ENCODE peak calls at places on chromosome 21, in seven cellular contexts. D, L, U, N, G, P and S are unnamed samples.

GRCh38 chr21:25283720-25284119 is 323.6 kb downstream of the MRPL39 start:
- DNase-seq in L (no peak), G (peak; percentile 49), N (no peak), U (no peak), P (peak; percentile 8), D (peak; percentile 1), S (peak; percentile 48)

GRCh38 chr21:33030633-33031032 is 4.9 kb downstream of the OLIG2 start:
- DNase-seq in G (no peak), L (no peak), U (no peak), N (no peak), D (no peak), P (no peak), S (no peak)

GRCh38 chr21:29403922-29404538 is 105.3 kb downstream of the BACH1 start:
- DNase-seq in U (no peak), L (no peak), P (no peak), N (no peak), G (no peak), D (no peak), S (peak; percentile 2)

GRCh38 chr21:27220416-27220815 is 253.5 kb upstream of the ADAMTS5 start:
- DNase-seq in N (no peak), P (no peak), G (no peak), D (no peak), U (no peak), L (peak; percentile 51), S (no peak)

GRCh38 chr21:26124896-26125295 is 45.7 kb downstream of the APP start:
- DNase-seq in L (no peak), N (no peak), G (no peak), U (no peak), P (no peak), D (no peak), S (no peak)

GRCh38 chr21:19731251-19731650 is 1267.0 kb upstream of the NCAM2 start:
- DNase-seq in D (no peak), U (no peak), L (no peak), N (no peak), G (no peak), P (no peak), S (no peak)

GRCh38 chr21:34367320-34367935 is 3.6 kb downstream of the KCNE2 start:
- DNase-seq in P (peak; percentile 46), U (peak; percentile 54), N (peak; percentile 75), L (peak; percentile 57), G (peak; percentile 74), D (peak; percentile 63), S (peak; percentile 79)

GRCh38 chr21:24045775-24046215 is 1561.5 kb downstream of the MRPL39 start:
- DNase-seq in L (peak; percentile 57), P (peak; percentile 93), G (peak; percentile 45), N (peak; percentile 66), D (no peak), U (no peak), S (no peak)

GRCh38 chr21:36689324-36689723 is 9.6 kb upstream of the SIM2 start:
- DNase-seq in D (no peak), U (no peak), N (no peak), G (no peak), P (no peak), L (no peak), S (peak; percentile 25)

GRCh38 chr21:35138665-35139381 is 89.7 kb upstream of the RUNX1 start:
- DNase-seq in U (peak; percentile 93), N (no peak), G (no peak), D (peak; percentile 58), L (no peak), P (peak; percentile 100), S (peak; percentile 37)

GRCh38 chr21:27277122-27277521 is 310.2 kb upstream of the ADAMTS5 start:
- DNase-seq in G (no peak), L (no peak), P (no peak), U (no peak), D (no peak), N (no peak), S (peak; percentile 73)

GRCh38 chr21:29819675-29820337 is 120.0 kb downstream of the GRIK1 start:
- DNase-seq in D (no peak), P (no peak), L (no peak), G (no peak), U (no peak), N (no peak), S (no peak)

GRCh38 chr21:29436143-29436542 is 137.4 kb downstream of the BACH1 start:
- DNase-seq in D (no peak), P (peak; percentile 4), G (no peak), U (no peak), L (no peak), N (no peak), S (no peak)

GRCh38 chr21:33848252-33848953 is 67.2 kb downstream of the ATP5PO start:
- DNase-seq in D (peak; percentile 14), L (no peak), P (no peak), G (no peak), U (no peak), N (no peak), S (no peak)

GRCh38 chr21:17688912-17689874 is 76.5 kb upstream of the BTG3 start:
- DNase-seq in L (peak; percentile 51), N (peak; percentile 51), G (peak; percentile 68), P (peak; percentile 56), D (peak; percentile 44), U (peak; percentile 4), S (no peak)

GRCh38 chr21:25813917-25814316 is 79.1 kb downstream of the GABPA start:
- DNase-seq in D (no peak), P (no peak), L (no peak), G (no peak), U (no peak), N (no peak), S (no peak)

GRCh38 chr21:26844258-26845065 is 747 bp downstream of the ADAMTS1 start:
- DNase-seq in L (no peak), U (no peak), N (no peak), G (peak; percentile 72), P (peak; percentile 37), D (no peak), S (peak; percentile 44)

GRCh38 chr21:40936771-40937261 is 89.9 kb upstream of the DSCAM start:
- DNase-seq in D (no peak), U (no peak), G (no peak), L (no peak), P (no peak), N (no peak), S (no peak)

GRCh38 chr21:42524341-42525227 is 10.9 kb downstream of the SLC37A1 start:
- DNase-seq in G (peak; percentile 78), L (peak; percentile 30), D (peak; percentile 85), U (no peak), P (peak; percentile 56), N (peak; percentile 80), S (peak; percentile 54)
- H3K4me3 ChIP-seq in G (no peak overlapping the region), L (no peak overlapping the region), D (peak overlapping the region; percentile 53), U (no peak overlapping the region), P (peak overlapping the region; percentile 25), N (peak overlapping the region; percentile 26), S (no peak overlapping the region)

GRCh38 chr21:44265734-44266270 is 4.1 kb upstream of the DNMT3L start:
- DNase-seq in L (no peak), P (no peak), D (no peak), N (no peak), U (no peak), G (peak; percentile 31), S (no peak)

GRCh38 chr21:44271558-44271957 is 9.9 kb upstream of the DNMT3L start:
- DNase-seq in D (no peak), N (no peak), P (no peak), U (no peak), L (no peak), G (no peak), S (no peak)

GRCh38 chr21:44263768-44264167 is 2.1 kb upstream of the DNMT3L start:
- DNase-seq in U (no peak), D (no peak), L (no peak), P (no peak), G (no peak), N (no peak), S (no peak)

GRCh38 chr21:44263221-44263671 is 1.5 kb upstream of the DNMT3L start:
- DNase-seq in P (no peak), D (no peak), L (no peak), N (no peak), G (peak; percentile 94), U (no peak), S (no peak)

DNA sequence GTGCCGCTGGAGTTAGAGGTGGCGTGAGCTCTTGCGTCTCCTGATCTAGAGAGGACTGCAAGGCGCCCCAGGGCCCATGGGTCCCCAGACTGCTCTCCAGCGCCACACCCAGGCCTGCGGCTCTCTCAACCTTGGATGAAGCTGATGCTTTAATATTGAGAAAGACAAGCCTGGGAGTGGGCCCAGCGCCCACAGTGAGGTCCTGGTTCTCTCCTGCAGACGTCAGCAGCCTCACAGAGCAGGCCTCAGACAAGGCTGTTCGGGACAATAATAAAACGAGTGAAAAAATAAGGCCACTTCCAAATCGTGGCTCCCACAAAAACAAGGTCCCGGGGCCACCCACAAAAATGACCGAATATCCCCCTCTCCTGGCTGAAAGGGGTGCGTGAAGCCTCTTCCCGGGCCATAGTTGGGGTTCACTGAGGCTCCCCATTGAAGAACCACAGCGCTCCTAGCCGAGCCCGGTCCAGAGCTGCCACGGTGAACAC is 6.0 kb upstream of the DNMT3L start:
- DNase-seq in D (peak; percentile 58), P (no peak), N (no peak), U (no peak), G (peak; percentile 76), L (no peak), S (no peak)
- TF ChIP-seq CTCF in D (peak; percentile 80), P (no peak), N (peak; percentile 18), U (peak; percentile 23), G (peak; percentile 61), L (no peak), S (no peak)

GRCh38 chr21:31888936-31889371 is 16.1 kb downstream of the HUNK start:
- DNase-seq in D (no peak), U (no peak), N (no peak), G (peak; percentile 68), P (no peak), L (no peak), S (no peak)
- H3K4me3 ChIP-seq in D (no peak overlapping the region), U (no peak overlapping the region), N (no peak overlapping the region), G (no peak overlapping the region), P (no peak overlapping the region), L (no peak overlapping the region), S (no peak overlapping the region)

DNA sequence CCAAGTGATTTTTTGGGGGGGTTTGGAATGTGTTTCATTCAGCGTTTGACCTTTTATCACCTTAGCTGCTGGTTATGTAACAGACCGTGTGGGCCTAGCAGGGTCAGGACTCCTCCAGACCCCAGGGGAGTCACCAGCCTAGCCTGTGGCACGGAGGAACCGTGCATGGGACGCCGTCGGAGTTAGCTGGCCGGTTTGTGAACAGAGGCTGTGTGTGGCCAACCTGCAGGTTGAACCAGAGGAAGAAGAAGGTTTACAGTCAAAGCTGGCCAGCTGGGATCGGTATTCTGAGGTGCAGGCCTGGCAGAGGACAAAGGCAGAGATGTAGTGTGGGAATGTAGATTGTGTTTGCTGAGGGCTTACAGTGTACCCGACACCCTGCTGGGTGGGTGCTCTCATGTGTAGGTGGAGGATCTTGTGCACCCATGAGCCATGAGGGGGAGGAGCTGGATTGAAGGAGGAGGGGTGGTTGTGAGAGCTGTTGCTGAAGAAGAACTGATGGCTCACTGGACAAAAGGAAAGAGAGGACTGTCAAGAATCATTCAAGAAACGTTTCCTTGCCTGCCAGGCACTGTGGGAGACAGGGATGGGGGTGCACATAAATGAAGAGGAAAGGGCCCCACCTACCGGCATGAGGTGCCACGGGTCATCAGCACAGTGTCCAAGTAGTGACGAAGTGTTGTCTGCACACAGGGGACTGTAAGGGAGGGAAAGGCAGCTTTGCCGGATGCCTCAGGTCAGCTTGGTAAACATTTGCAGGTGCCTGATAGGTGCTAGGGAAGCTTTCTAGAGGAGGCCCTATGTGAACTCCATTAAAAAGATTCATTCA is 40.0 kb upstream of the PWP2 start:
- DNase-seq in L (no peak), N (no peak), G (no peak), U (no peak), P (no peak), D (no peak), S (no peak)
- TF ChIP-seq CTCF in L (no peak), N (no peak), G (no peak), U (no peak), P (no peak), D (peak; percentile 31), S (no peak)